ENCODE peak calls at places on chromosome 14, in six cellular contexts. S is uterus; F is progenitor cell of endocrine pancreas; Q is HFFc6; I is CD4-positive, alpha-beta T cell; O is HCT116. D is an unnamed sample.

GRCh38 chr14:60183724-60184596 is 18.8 kb upstream of the DHRS7 start:
- DNase-seq in S (no peak), F (no peak), Q (peak), I (no peak), O (peak), D (peak)

GRCh38 chr14:99271951-99272668 is at the start of gene BCL11B:
- DNase-seq in S (peak), F (peak), Q (peak), I (peak), O (peak), D (peak)

GRCh38 chr14:104676694-104677505 is 12.5 kb upstream of the INF2 start:
- DNase-seq in S (no peak), F (no peak), Q (no peak), I (no peak), O (no peak), D (no peak)

GRCh38 chr14:73785834-73786631 is 65.6 kb upstream of the PTGR2 start:
- DNase-seq in S (peak), F (peak), Q (peak), I (peak), O (peak), D (peak)

GRCh38 chr14:95352481-95352880 is 32.8 kb upstream of the CLMN start:
- DNase-seq in S (no peak), F (no peak), Q (no peak), I (no peak), O (no peak), D (no peak)

GRCh38 chr14:100762089-100762515 is 35.4 kb downstream of the DLK1 start:
- DNase-seq in S (no peak), F (no peak), Q (no peak), I (no peak), O (no peak), D (peak)

GRCh38 chr14:73686901-73687300 is 27.3 kb downstream of the PNMA1 start:
- DNase-seq in S (no peak), F (no peak), Q (no peak), I (no peak), O (no peak), D (no peak)

GRCh38 chr14:92914087-92914656 is 8.8 kb upstream of the CHGA start:
- DNase-seq in S (no peak), F (peak), Q (no peak), I (peak), O (no peak), D (no peak)

GRCh38 chr14:66508547-66508845 is 549 bp downstream of the GPHN start:
- DNase-seq in S (no peak), F (no peak), Q (no peak), I (no peak), O (no peak), D (no peak)

GRCh38 chr14:93880025-93880820 is 46.9 kb upstream of the FAM181A start:
- DNase-seq in S (peak), F (no peak), Q (no peak), I (no peak), O (no peak), D (no peak)

GRCh38 chr14:101635238-101636080 is 74.2 kb downstream of the DIO3 start:
- DNase-seq in S (no peak), F (no peak), Q (no peak), I (no peak), O (no peak), D (no peak)

GRCh38 chr14:103087343-103087835 is 3.4 kb downstream of the LBHD2 start:
- DNase-seq in S (no peak), F (no peak), Q (no peak), I (no peak), O (no peak), D (no peak)

GRCh38 chr14:103086771-103087342 is 2.8 kb downstream of the LBHD2 start:
- DNase-seq in S (no peak), F (no peak), Q (no peak), I (no peak), O (no peak), D (no peak)

GRCh38 chr14:103081951-103082350 is 2.1 kb upstream of the LBHD2 start:
- DNase-seq in S (no peak), F (no peak), Q (no peak), I (no peak), O (no peak), D (no peak)

GRCh38 chr14:103084021-103084919 is at the start of gene LBHD2:
- DNase-seq in S (no peak), F (no peak), Q (no peak), I (no peak), O (no peak), D (no peak)

DNA sequence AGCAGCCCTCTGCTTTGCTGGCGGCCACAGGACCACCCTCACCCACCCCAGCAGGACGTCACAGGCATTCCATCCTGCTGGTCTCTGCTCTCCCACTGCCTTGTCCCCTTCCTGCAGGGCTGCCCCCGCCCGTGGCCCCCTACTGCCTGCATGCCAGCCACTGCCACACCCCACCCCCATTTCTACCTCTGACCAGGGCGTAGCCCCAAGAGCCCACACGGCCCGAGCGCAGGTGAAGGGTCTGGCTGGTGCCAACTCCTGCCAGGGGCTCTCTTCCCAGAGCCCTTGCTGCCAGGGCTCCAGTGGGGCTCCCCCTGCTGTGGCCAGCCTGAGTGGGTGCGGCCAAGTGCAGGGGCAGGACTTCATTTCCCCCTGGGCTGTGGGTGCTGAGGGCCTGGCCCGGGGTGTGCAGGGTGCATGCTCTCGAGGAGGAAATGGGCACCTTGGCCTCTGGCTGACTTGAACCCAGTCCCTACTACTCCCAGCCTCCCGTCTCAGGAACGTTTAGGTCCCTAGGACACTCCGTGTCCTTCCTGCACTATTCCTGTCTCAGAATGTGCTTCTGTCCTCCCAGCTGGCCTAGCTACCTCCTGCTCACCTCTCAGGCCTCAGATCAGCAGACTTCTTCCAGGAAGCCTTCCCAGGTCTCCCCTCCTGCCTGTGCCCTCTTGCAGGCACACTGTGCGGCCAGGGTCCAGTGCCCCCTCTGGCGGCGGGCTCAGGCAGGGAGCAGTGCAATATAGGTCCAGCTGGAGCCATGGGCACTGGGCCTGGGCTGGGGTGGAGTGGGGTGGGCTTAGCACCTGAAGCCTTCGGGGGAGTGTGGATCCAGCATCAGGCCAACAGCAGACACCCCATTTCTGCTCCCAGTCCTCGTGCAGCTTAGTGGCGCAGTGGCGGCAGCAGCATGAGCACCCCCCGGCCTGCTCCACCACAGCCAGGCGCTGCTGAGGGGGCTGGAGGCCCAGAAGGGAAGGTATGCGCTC is 1.4 kb downstream of the LBHD2 start:
- DNase-seq in S (no peak), F (no peak), Q (no peak), I (no peak), O (no peak), D (no peak)
- TF ChIP-seq CTCF in S (no peak), F (peak), Q (no peak), I (no peak), O (no peak), D (peak)

GRCh38 chr14:58130121-58130782 is 21.8 kb downstream of the ARMH4 start:
- DNase-seq in S (no peak), F (no peak), Q (no peak), I (no peak), O (no peak), D (no peak)

GRCh38 chr14:58133739-58134138 is 18.3 kb downstream of the ARMH4 start:
- DNase-seq in S (no peak), F (no peak), Q (peak), I (no peak), O (no peak), D (peak)

GRCh38 chr14:58128416-58128815 is 23.6 kb downstream of the ARMH4 start:
- DNase-seq in S (no peak), F (no peak), Q (no peak), I (no peak), O (no peak), D (no peak)

GRCh38 chr14:58129208-58129607 is 22.8 kb downstream of the ARMH4 start:
- DNase-seq in S (no peak), F (no peak), Q (no peak), I (no peak), O (no peak), D (no peak)

GRCh38 chr14:58131386-58131785 is 20.6 kb downstream of the ARMH4 start:
- DNase-seq in S (no peak), F (no peak), Q (no peak), I (no peak), O (no peak), D (no peak)
- TF ChIP-seq CTCF in S (no peak), F (no peak), Q (no peak), I (no peak), O (no peak), D (no peak)

GRCh38 chr14:70563869-70564268 is 29.1 kb upstream of the ADAM20 start:
- DNase-seq in S (no peak), F (no peak), Q (no peak), I (no peak), O (no peak), D (no peak)

GRCh38 chr14:70573050-70573449 is 27.4 kb downstream of the MED6 start:
- DNase-seq in S (no peak), F (no peak), Q (no peak), I (no peak), O (no peak), D (no peak)

GRCh38 chr14:70563417-70563816 is 28.6 kb upstream of the ADAM20 start:
- DNase-seq in S (no peak), F (no peak), Q (no peak), I (no peak), O (no peak), D (no peak)

GRCh38 chr14:70571139-70571538 is 29.3 kb downstream of the MED6 start:
- DNase-seq in S (no peak), F (no peak), Q (no peak), I (no peak), O (no peak), D (no peak)

DNA sequence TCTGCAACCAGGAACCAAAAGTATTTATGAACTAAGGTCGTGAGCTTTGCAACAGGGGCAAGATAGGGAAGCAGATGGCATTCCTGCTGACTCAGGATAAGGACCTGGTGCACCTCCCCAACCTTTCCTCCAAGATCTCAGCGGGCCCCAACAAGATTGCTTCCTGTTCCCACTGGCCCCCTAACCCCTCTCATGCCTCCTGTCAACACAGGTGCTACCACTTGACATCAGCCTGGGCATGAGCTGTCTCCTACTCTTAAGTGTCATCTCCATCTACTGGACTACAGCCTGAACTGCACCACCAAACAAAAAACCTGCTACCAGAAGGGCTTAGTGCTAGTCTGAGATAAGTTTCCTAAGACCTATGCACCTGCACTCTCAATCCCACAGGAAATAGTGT is 32.7 kb downstream of the MED6 start:
- DNase-seq in S (no peak), F (no peak), Q (peak), I (no peak), O (peak), D (peak)
- TF ChIP-seq CTCF in S (no peak), F (peak), Q (peak), I (no peak), O (peak), D (peak)

GRCh38 chr14:77278461-77279230 is 7.6 kb upstream of the NGB start:
- DNase-seq in S (no peak), F (no peak), Q (no peak), I (no peak), O (no peak), D (no peak)
- TF ChIP-seq CTCF in S (no peak), F (no peak), Q (peak), I (no peak), O (no peak), D (no peak)